ENCODE peak calls at places on chromosomes 7 and 10, in eight cellular contexts. Y is A549; I is stimulated activated CD4-positive, alpha-beta T cell treated with anti-CD3 and anti-CD28 coated beads, Interleukin-4, amount 100 ng/mL, for 1 hour; T is activated T-cell treated with anti-CD3 and anti-CD28 coated beads for 1 hour; K is cardiac muscle cell; A is D341Med; D is activated naive CD8-positive, alpha-beta T cell treated with anti-CD3 and anti-CD28 coated beads for 36 hours; C is EL. Z is an unnamed sample.

GRCh38 chr7:41942468-41943097 is 239.7 kb upstream of the INHBA start:
- DNase-seq in Y (peak), I (no peak), T (no peak), K (no peak), A (no peak), D (no peak), C (peak), Z (no peak)

GRCh38 chr7:66921396-66921917 is 432 bp downstream of the TMEM248 start:
- DNase-seq in Y (peak), I (peak), T (no peak), K (peak), A (peak), D (no peak), C (peak), Z (peak)

GRCh38 chr10:660980-661890 is 28.2 kb downstream of the DIP2C start:
- DNase-seq in Y (no peak), I (no peak), T (no peak), K (no peak), A (no peak), D (no peak), C (no peak), Z (no peak)

GRCh38 chr10:80486785-80487421 is 32.8 kb downstream of the TSPAN14 start:
- DNase-seq in Y (no peak), I (no peak), T (no peak), K (no peak), A (no peak), D (no peak), C (no peak), Z (no peak)

GRCh38 chr10:24957624-24958435 is 5.4 kb upstream of the PRTFDC1 start:
- DNase-seq in Y (peak), I (no peak), T (no peak), K (no peak), A (no peak), D (no peak), C (peak), Z (peak)

GRCh38 chr7:101386558-101387199 is 24.0 kb downstream of the COL26A1 start:
- DNase-seq in Y (no peak), I (no peak), T (no peak), K (peak), A (peak), D (no peak), C (peak), Z (no peak)

GRCh38 chr7:95886501-95887090 is 114.2 kb downstream of the DYNC1I1 start:
- DNase-seq in Y (peak), I (no peak), T (no peak), K (no peak), A (no peak), D (no peak), C (peak), Z (peak)

GRCh38 chr10:75431180-75432111 is at the start of gene LRMDA:
- DNase-seq in Y (peak), I (no peak), T (no peak), K (peak), A (peak), D (no peak), C (no peak), Z (no peak)

GRCh38 chr7:88226886-88227516 is 7.2 kb upstream of the SRI start:
- DNase-seq in Y (peak), I (no peak), T (no peak), K (no peak), A (no peak), D (no peak), C (peak), Z (peak)

GRCh38 chr7:92925876-92926696 is 89.7 kb upstream of the CDK6 start:
- DNase-seq in Y (no peak), I (no peak), T (no peak), K (peak), A (no peak), D (no peak), C (no peak), Z (no peak)

GRCh38 chr7:12244129-12244528 is 33.0 kb downstream of the TMEM106B start:
- DNase-seq in Y (peak), I (no peak), T (no peak), K (peak), A (peak), D (no peak), C (peak), Z (no peak)

GRCh38 chr10:110387983-110388681 is 83.4 kb upstream of the SMNDC1 start:
- DNase-seq in Y (no peak), I (peak), T (peak), K (no peak), A (no peak), D (peak), C (peak), Z (no peak)

GRCh38 chr7:116632349-116632748 is 39.6 kb upstream of the MET start:
- DNase-seq in Y (no peak), I (no peak), T (no peak), K (no peak), A (no peak), D (no peak), C (peak), Z (no peak)

GRCh38 chr7:286278-286677 is 3.7 kb upstream of the FOXL3 start:
- DNase-seq in Y (no peak), I (no peak), T (no peak), K (no peak), A (peak), D (no peak), C (no peak), Z (no peak)

Z was measured in COLO829.